ENCODE peak calls at places on chromosomes 2 and 18, in five cellular contexts. B is neuronal stem cell, Z is IMR-90, W is mesenchymal stem cell, M is mesendoderm. G is an unnamed sample. For H3K36me3, the result is how much of the 10 kb centered on the place peaks cover.

GRCh38 chr2:196293751-196294486 is 122.5 kb upstream of the STK17B start:
- DNase-seq in B (no peak), Z (peak), W (peak), M (no peak), G (peak)

GRCh38 chr2:62396880-62397279 is 109.1 kb downstream of the TMEM17 start:
- DNase-seq in B (no peak), Z (no peak), W (no peak), M (no peak), G (no peak)

GRCh38 chr18:23967321-23968089 is 47.0 kb upstream of the TTC39C start:
- DNase-seq in B (no peak), Z (no peak), W (no peak), M (no peak), G (no peak)

GRCh38 chr18:72942766-72943165 is 75.0 kb upstream of the NETO1 start:
- DNase-seq in B (no peak), Z (no peak), W (no peak), M (no peak), G (no peak)

GRCh38 chr2:60319031-60319547 is 234.4 kb downstream of the BCL11A start:
- DNase-seq in B (no peak), Z (no peak), W (no peak), M (no peak), G (no peak)

GRCh38 chr2:150846691-150847090 is 359.2 kb upstream of the RND3 start:
- DNase-seq in B (no peak), Z (no peak), W (no peak), M (no peak), G (no peak)

GRCh38 chr18:40935423-40935822 is 1019.6 kb upstream of the PIK3C3 start:
- DNase-seq in B (no peak), Z (peak), W (peak), M (peak), G (peak)

GRCh38 chr2:28377984-28378678 is 14.5 kb upstream of the FOSL2 start:
- DNase-seq in B (no peak), Z (no peak), W (no peak), M (no peak), G (no peak)

GRCh38 chr18:44111337-44111736 is 569.4 kb upstream of the SETBP1 start:
- DNase-seq in B (no peak), Z (no peak), W (no peak), M (no peak), G (no peak)

GRCh38 chr2:21256006-21256405 is 132.2 kb downstream of the TDRD15 start:
- DNase-seq in B (no peak), Z (no peak), W (no peak), M (peak), G (peak)

GRCh38 chr2:152400607-152401214 is 65.7 kb downstream of the FMNL2 start:
- DNase-seq in B (no peak), Z (no peak), W (no peak), M (no peak), G (no peak)

GRCh38 chr2:179129574-179130238 is 79.8 kb upstream of the CCDC141 start:
- DNase-seq in B (no peak), Z (peak), W (peak), M (peak), G (no peak)

GRCh38 chr2:199596549-199596948 is 138.8 kb upstream of the SATB2 start:
- DNase-seq in B (no peak), Z (peak), W (no peak), M (peak), G (no peak)

GRCh38 chr2:8169443-8169842 is 512.4 kb upstream of the ID2 start:
- DNase-seq in B (no peak), Z (peak), W (no peak), M (no peak), G (no peak)

DNA sequence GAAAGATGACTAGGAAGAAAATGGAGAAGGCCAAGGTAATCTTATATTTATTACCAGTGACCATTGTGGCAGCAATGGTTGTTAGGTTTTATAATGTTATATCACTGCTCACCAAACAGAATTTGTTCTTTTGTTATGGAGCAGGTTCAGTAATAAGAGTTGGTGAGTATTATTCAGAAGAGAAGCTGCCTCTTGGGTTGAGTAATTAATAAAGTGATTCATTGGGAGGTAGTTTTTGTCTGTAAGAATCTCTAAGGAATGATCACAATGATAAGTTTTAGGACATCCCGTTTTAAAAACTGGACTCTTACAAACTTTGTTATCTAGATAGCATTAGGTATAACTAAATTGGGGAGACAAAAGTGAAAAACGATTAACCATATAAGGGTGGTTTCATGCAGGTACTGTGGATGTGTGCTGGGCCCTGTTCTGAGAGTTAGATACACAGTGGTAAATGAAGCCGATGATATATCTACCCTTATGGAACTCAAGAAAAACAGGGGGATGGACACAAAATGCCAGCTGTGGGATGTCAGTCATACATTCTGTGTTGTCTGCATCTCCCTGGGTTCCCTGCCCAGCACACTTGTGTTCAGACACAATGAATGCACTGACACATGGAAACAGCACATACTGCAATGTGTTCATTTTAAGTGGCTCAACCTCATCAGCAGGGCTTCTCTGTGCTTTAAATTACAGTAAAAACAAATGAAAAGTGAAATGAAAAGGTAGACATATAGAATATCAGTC is 7.5 kb downstream of the MAP4K4 start:
- DNase-seq in B (no peak), Z (peak), W (peak), M (no peak), G (no peak)
- H3K36me3 ChIP-seq in B (half or more), Z (under half), W (half or more), M (under half), G (under half)

GRCh38 chr2:214809751-214810564 is 475 bp upstream of the BARD1 start:
- DNase-seq in B (peak), Z (peak), W (peak), M (peak), G (peak)

GRCh38 chr2:214808481-214808931 is 977 bp downstream of the BARD1 start:
- DNase-seq in B (no peak), Z (no peak), W (peak), M (no peak), G (peak)

GRCh38 chr2:214816135-214816534 is 6.7 kb upstream of the BARD1 start:
- DNase-seq in B (no peak), Z (no peak), W (no peak), M (no peak), G (no peak)

GRCh38 chr2:214808961-214809750 is at the start of gene BARD1:
- DNase-seq in B (peak), Z (peak), W (peak), M (peak), G (peak)

GRCh38 chr2:214810670-214811069 is 1.2 kb upstream of the BARD1 start:
- DNase-seq in B (no peak), Z (no peak), W (no peak), M (no peak), G (no peak)
- H3K4me3 ChIP-seq in B (peak), Z (peak), W (peak), M (no peak), G (no peak)

GRCh38 chr18:79105455-79105854 is 36.3 kb downstream of the ATP9B start:
- DNase-seq in B (no peak), Z (no peak), W (no peak), M (no peak), G (no peak)
- H3K18ac ChIP-seq in B (no peak), Z (no peak), W (no peak), M (no peak), G (no peak)

DNA sequence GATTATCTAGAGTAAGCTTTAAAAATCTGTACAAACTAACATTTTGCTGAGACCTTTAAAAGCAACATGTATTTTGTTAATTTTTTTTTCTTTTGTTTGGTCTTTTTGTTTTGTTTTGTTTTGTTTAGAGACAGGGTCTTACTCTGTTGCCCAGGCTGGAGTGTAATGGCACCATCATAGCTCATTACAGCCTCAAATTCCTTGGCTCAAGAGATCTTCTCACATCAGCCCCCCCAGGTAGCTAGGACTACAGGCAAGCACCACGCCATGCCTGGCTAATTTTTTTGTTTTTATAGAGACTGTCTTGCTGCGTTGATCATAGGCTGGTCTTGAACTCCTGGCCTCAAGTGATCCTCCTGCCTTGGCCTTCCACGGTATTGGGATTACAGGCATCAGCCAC is 23.1 kb downstream of the RBBP8 start:
- DNase-seq in B (no peak), Z (no peak), W (no peak), M (no peak), G (no peak)
- H3K36me3 ChIP-seq in B (half or more), Z (under half), W (under half), M (under half), G (under half)

GRCh38 chr2:240584486-240585031 is 2.0 kb upstream of the CAPN10 start:
- DNase-seq in B (no peak), Z (no peak), W (peak), M (peak), G (no peak)
- H3K4me3 ChIP-seq in B (peak), Z (no peak), W (peak), M (no peak), G (no peak)

GRCh38 chr2:231679906-231680283 is 28.4 kb upstream of the PTMA start:
- DNase-seq in B (no peak), Z (no peak), W (no peak), M (peak), G (peak)
- H3K18ac ChIP-seq in B (peak), Z (no peak), W (peak), M (peak), G (peak)

DNA sequence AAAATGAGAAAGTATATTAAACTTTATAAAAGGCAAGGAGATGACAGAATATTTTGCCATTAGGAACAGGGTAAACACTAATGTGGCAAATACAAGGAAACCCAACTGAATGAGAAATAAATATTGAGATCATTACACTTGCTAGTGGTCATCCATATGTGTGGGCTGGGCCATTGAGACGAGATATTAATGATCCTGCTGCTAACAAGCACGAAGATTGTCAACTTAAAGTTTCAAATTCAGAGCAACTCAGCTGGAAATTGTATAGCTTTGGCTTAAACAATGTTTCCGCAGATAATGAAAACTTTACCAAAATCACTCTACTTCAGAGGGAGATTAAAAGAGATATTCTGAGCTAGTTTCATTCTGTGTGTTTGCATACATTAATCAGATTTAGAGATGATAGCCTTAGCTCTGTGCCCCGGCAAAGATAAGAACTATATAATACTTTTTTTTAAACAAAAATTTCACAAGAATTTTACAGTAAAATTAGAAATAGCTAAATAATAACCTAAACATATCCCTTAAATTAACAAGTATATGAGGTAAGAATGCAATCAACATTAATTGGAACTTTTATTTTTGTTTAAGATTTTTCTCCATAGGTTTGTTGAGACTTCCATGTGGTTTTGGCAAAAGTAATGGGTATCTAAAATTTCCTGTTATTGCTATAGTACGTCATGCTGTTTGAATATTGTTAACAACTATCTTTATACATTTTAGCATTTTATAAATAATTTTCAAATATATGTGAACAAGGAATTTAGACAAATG is 40.0 kb downstream of the FN1 start:
- DNase-seq in B (no peak), Z (no peak), W (no peak), M (no peak), G (no peak)
- H3K36me3 ChIP-seq in B (half or more), Z (half or more), W (half or more), M (under half), G (under half)

GRCh38 chr2:69180974-69181373 is 168.0 kb downstream of the ANTXR1 start:
- DNase-seq in B (no peak), Z (no peak), W (no peak), M (no peak), G (no peak)

GRCh38 chr2:69180227-69180626 is 167.2 kb downstream of the ANTXR1 start:
- DNase-seq in B (no peak), Z (no peak), W (no peak), M (no peak), G (no peak)

GRCh38 chr2:69177063-69177771 is 164.2 kb downstream of the ANTXR1 start:
- DNase-seq in B (no peak), Z (peak), W (peak), M (peak), G (peak)

GRCh38 chr2:69175795-69176715 is 163.1 kb downstream of the ANTXR1 start:
- DNase-seq in B (no peak), Z (peak), W (peak), M (no peak), G (no peak)

GRCh38 chr2:69177785-69178636 is 165.0 kb downstream of the ANTXR1 start:
- DNase-seq in B (peak), Z (peak), W (peak), M (peak), G (peak)
- H3K4me3 ChIP-seq in B (no peak), Z (no peak), W (peak), M (no peak), G (no peak)

DNA sequence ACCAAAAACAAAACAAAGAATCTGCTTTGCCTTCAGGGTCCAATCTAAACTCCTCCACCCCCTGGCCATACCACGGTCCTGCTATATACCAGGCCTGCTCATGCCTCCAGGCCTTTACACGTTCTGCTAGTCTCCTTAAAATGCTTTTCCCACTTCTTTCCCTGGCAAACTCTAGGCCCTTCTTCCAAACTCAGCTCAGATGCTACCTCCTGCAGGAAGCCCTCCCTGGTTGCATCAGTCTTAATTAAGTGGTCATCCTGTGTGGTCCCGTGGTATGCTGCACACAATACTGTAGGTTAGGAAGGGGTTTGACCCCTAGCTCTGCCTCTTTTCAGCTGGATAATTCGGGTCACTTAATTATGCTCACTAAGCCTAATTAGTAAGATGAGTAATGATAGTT is 85.9 kb upstream of the SP3 start:
- DNase-seq in B (no peak), Z (no peak), W (no peak), M (peak), G (no peak)
- H3K18ac ChIP-seq in B (no peak), Z (peak), W (peak), M (no peak), G (peak)

DNA sequence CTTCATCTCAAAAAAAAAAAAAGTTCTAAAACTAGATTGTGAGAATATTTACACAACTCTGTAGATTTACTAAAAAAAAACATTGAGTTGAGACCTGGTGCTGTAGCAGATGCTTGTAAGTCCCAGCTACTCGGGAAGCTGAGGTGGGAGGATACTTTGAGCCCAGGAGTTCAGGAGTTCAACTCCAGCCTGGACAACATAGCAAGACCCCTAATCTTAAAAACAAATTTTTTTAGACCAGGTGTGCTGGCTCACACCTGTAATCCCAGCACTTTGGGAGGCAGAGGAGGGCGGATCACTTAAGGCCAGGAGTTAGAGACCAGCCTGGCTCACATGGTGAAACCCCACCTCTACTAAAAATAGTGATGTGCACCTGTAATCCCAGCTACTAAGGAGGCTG is 108.9 kb downstream of the MEMO1 start:
- DNase-seq in B (no peak), Z (no peak), W (no peak), M (no peak), G (no peak)
- H3K36me3 ChIP-seq in B (under half), Z (under half), W (under half), M (under half), G (under half)